ENCODE peak calls at places on chromosomes 3 and 15, in seven cellular contexts. S, Q, M, F, V, T and E are unnamed samples.

GRCh38 chr3:118556983-118557382 is 477.7 kb downstream of the IGSF11 start:
- DNase-seq in S (no peak), Q (no peak), M (no peak), F (no peak), V (no peak), T (no peak), E (no peak)

GRCh38 chr15:82081904-82082810 is 36.3 kb upstream of the MEX3B start:
- DNase-seq in S (no peak), Q (peak; percentile 1), M (no peak), F (no peak), V (no peak), T (no peak), E (no peak)

GRCh38 chr3:9036327-9037112 is 73.2 kb upstream of the RAD18 start:
- DNase-seq in S (no peak), Q (peak; percentile 42), M (no peak), F (peak; percentile 81), V (no peak), T (no peak), E (peak; percentile 78)

GRCh38 chr3:38490288-38490860 is 5.8 kb upstream of the EXOG start:
- DNase-seq in S (no peak), Q (peak; percentile 69), M (peak; percentile 18), F (no peak), V (no peak), T (no peak), E (no peak)

GRCh38 chr3:110708166-110708565 is 363.4 kb upstream of the NECTIN3 start:
- DNase-seq in S (no peak), Q (no peak), M (no peak), F (no peak), V (no peak), T (no peak), E (no peak)

GRCh38 chr15:101045236-101045646 is 126.1 kb downstream of the LRRK1 start:
- DNase-seq in S (no peak), Q (no peak), M (no peak), F (no peak), V (no peak), T (no peak), E (no peak)

GRCh38 chr3:33855884-33856546 is 57.6 kb downstream of the PDCD6IP start:
- DNase-seq in S (no peak), Q (no peak), M (no peak), F (no peak), V (no peak), T (no peak), E (no peak)

GRCh38 chr3:8732413-8732812 is 1.2 kb upstream of the CAV3 start:
- DNase-seq in S (no peak), Q (no peak), M (no peak), F (no peak), V (no peak), T (no peak), E (no peak)

GRCh38 chr3:184341925-184342324 is 4.5 kb downstream of the FAM131A start:
- DNase-seq in S (no peak), Q (no peak), M (no peak), F (no peak), V (no peak), T (no peak), E (no peak)

GRCh38 chr3:31710123-31710841 is 177.6 kb downstream of the STT3B start:
- DNase-seq in S (no peak), Q (no peak), M (no peak), F (no peak), V (no peak), T (no peak), E (no peak)

GRCh38 chr3:39809181-39809994 is at the start of gene MYRIP:
- DNase-seq in S (no peak), Q (peak; percentile 80), M (peak; percentile 42), F (peak; percentile 51), V (no peak), T (peak; percentile 64), E (no peak)

GRCh38 chr3:171851685-171852084 is 8.5 kb downstream of the TMEM212 start:
- DNase-seq in S (no peak), Q (no peak), M (no peak), F (no peak), V (no peak), T (no peak), E (no peak)

GRCh38 chr3:49732592-49732991 is 8.8 kb upstream of the GMPPB start:
- DNase-seq in S (no peak), Q (no peak), M (no peak), F (no peak), V (no peak), T (no peak), E (no peak)

GRCh38 chr15:78205856-78206255 is 28.5 kb downstream of the ACSBG1 start:
- DNase-seq in S (no peak), Q (no peak), M (no peak), F (no peak), V (no peak), T (no peak), E (no peak)

GRCh38 chr15:38254065-38254883 is 1.6 kb downstream of the SPRED1 start:
- DNase-seq in S (peak; percentile 4), Q (peak; percentile 91), M (peak; percentile 72), F (no peak), V (no peak), T (no peak), E (peak; percentile 48)

GRCh38 chr15:88624156-88624970 is 3.2 kb downstream of the AEN start:
- DNase-seq in S (no peak), Q (no peak), M (no peak), F (no peak), V (no peak), T (no peak), E (peak; percentile 70)

GRCh38 chr3:38168151-38168987 is 3.0 kb downstream of the OXSR1 start:
- DNase-seq in S (no peak), Q (no peak), M (no peak), F (no peak), V (no peak), T (no peak), E (no peak)

GRCh38 chr15:45642203-45642932 is 7.5 kb downstream of the SQOR start:
- DNase-seq in S (no peak), Q (no peak), M (no peak), F (peak; percentile 45), V (no peak), T (no peak), E (peak; percentile 82)

GRCh38 chr3:110900583-110900982 is 171.0 kb upstream of the NECTIN3 start:
- DNase-seq in S (no peak), Q (no peak), M (no peak), F (no peak), V (no peak), T (no peak), E (no peak)

GRCh38 chr3:107892960-107893359 is 197.9 kb downstream of the CD47 start:
- DNase-seq in S (no peak), Q (no peak), M (no peak), F (no peak), V (no peak), T (no peak), E (no peak)

GRCh38 chr3:61788623-61789507 is 227.5 kb downstream of the PTPRG start:
- DNase-seq in S (no peak), Q (no peak), M (no peak), F (no peak), V (no peak), T (no peak), E (no peak)

GRCh38 chr3:86787091-86787490 is 203.9 kb downstream of the VGLL3 start:
- DNase-seq in S (no peak), Q (no peak), M (no peak), F (no peak), V (no peak), T (no peak), E (no peak)

GRCh38 chr3:123521179-123521969 is 63.5 kb downstream of the HACD2 start:
- DNase-seq in S (no peak), Q (no peak), M (no peak), F (no peak), V (no peak), T (no peak), E (no peak)

GRCh38 chr3:144363856-144364255 is 392.2 kb downstream of the DIPK2A start:
- DNase-seq in S (no peak), Q (no peak), M (no peak), F (no peak), V (no peak), T (no peak), E (no peak)

GRCh38 chr3:149816986-149817385 is 4.0 kb downstream of the RNF13 start:
- DNase-seq in S (peak; percentile 47), Q (no peak), M (no peak), F (no peak), V (no peak), T (no peak), E (no peak)

GRCh38 chr3:70849911-70850699 is 537.7 kb upstream of the MDFIC2 start:
- DNase-seq in S (no peak), Q (no peak), M (no peak), F (no peak), V (no peak), T (no peak), E (no peak)

GRCh38 chr15:61657461-61657860 is 402.8 kb downstream of the VPS13C start:
- DNase-seq in S (no peak), Q (no peak), M (no peak), F (no peak), V (no peak), T (no peak), E (no peak)

GRCh38 chr15:40192942-40193341 is 32.1 kb downstream of the BUB1B start:
- DNase-seq in S (no peak), Q (no peak), M (no peak), F (no peak), V (no peak), T (no peak), E (no peak)

GRCh38 chr15:70495988-70496387 is 267.4 kb downstream of the UACA start:
- DNase-seq in S (no peak), Q (no peak), M (no peak), F (no peak), V (no peak), T (no peak), E (no peak)

GRCh38 chr15:39195988-39196486 is 384.8 kb upstream of the THBS1 start:
- DNase-seq in S (no peak), Q (no peak), M (no peak), F (no peak), V (no peak), T (no peak), E (no peak)